ENCODE peak calls at places on chromosomes 3 and 15, in ten cellular contexts. One of them, this sample, is unnamed.

GRCh38 chr3:4850211-4850927 is 128.9 kb upstream of the BHLHE40 start:
- DNase-seq in PC-3: no peak
- DNase-seq in H9: no peak
- DNase-seq in neural progenitor cell: no peak
- DNase-seq in HCT116: no peak
- DNase-seq in HepG2: no peak
- DNase-seq in astrocyte: peak; percentile 80
- DNase-seq in colonic mucosa: no peak
- DNase-seq in endothelial cell of umbilical vein: no peak
- DNase-seq in H1: no peak
- DNase-seq in this sample: no peak

GRCh38 chr3:173429076-173429475 is 31.5 kb downstream of the NLGN1 start:
- DNase-seq in PC-3: no peak
- DNase-seq in H9: no peak
- DNase-seq in neural progenitor cell: no peak
- DNase-seq in HCT116: no peak
- DNase-seq in HepG2: no peak
- DNase-seq in astrocyte: no peak
- DNase-seq in colonic mucosa: no peak
- DNase-seq in endothelial cell of umbilical vein: no peak
- DNase-seq in H1: no peak
- DNase-seq in this sample: no peak

GRCh38 chr3:117553461-117553860 is 843.9 kb downstream of the TUSC7 start:
- DNase-seq in PC-3: peak; percentile 25
- DNase-seq in H9: no peak
- DNase-seq in neural progenitor cell: no peak
- DNase-seq in HCT116: no peak
- DNase-seq in HepG2: no peak
- DNase-seq in astrocyte: peak; percentile 59
- DNase-seq in colonic mucosa: no peak
- DNase-seq in endothelial cell of umbilical vein: peak; percentile 12
- DNase-seq in H1: no peak
- DNase-seq in this sample: peak; percentile 68

GRCh38 chr3:31550452-31551251 is 17.9 kb downstream of the STT3B start:
- DNase-seq in PC-3: peak; percentile 64
- DNase-seq in H9: no peak
- DNase-seq in neural progenitor cell: peak; percentile 36
- DNase-seq in HCT116: no peak
- DNase-seq in HepG2: peak; percentile 20
- DNase-seq in astrocyte: no peak
- DNase-seq in colonic mucosa: no peak
- DNase-seq in endothelial cell of umbilical vein: peak; percentile 60
- DNase-seq in H1: no peak
- DNase-seq in this sample: peak; percentile 40

GRCh38 chr15:67134577-67135492 is 69.4 kb downstream of the SMAD3 start:
- DNase-seq in PC-3: no peak
- DNase-seq in H9: no peak
- DNase-seq in neural progenitor cell: no peak
- DNase-seq in HCT116: no peak
- DNase-seq in HepG2: no peak
- DNase-seq in astrocyte: no peak
- DNase-seq in colonic mucosa: peak; percentile 31
- DNase-seq in endothelial cell of umbilical vein: no peak
- DNase-seq in H1: no peak
- DNase-seq in this sample: no peak

GRCh38 chr3:106097817-106098410 is 229.1 kb upstream of the CBLB start:
- DNase-seq in PC-3: no peak
- DNase-seq in H9: no peak
- DNase-seq in neural progenitor cell: no peak
- DNase-seq in HCT116: no peak
- DNase-seq in HepG2: no peak
- DNase-seq in astrocyte: peak; percentile 12
- DNase-seq in colonic mucosa: no peak
- DNase-seq in endothelial cell of umbilical vein: no peak
- DNase-seq in H1: no peak
- DNase-seq in this sample: peak; percentile 66

GRCh38 chr3:14265246-14265962 is 86.8 kb downstream of the LSM3 start:
- DNase-seq in PC-3: peak; percentile 90
- DNase-seq in H9: no peak
- DNase-seq in neural progenitor cell: no peak
- DNase-seq in HCT116: no peak
- DNase-seq in HepG2: peak; percentile 27
- DNase-seq in astrocyte: peak; percentile 77
- DNase-seq in colonic mucosa: peak; percentile 29
- DNase-seq in endothelial cell of umbilical vein: no peak
- DNase-seq in H1: no peak
- DNase-seq in this sample: peak; percentile 77

GRCh38 chr3:170419301-170420087 is 826 bp downstream of the CLDN11 start:
- DNase-seq in PC-3: no peak
- DNase-seq in H9: peak; percentile 72
- DNase-seq in neural progenitor cell: peak; percentile 76
- DNase-seq in HCT116: no peak
- DNase-seq in HepG2: no peak
- DNase-seq in astrocyte: peak; percentile 29
- DNase-seq in colonic mucosa: no peak
- DNase-seq in endothelial cell of umbilical vein: peak; percentile 49
- DNase-seq in H1: no peak
- DNase-seq in this sample: peak; percentile 46

GRCh38 chr3:14431928-14432834 is 29.8 kb downstream of the SLC6A6 start:
- DNase-seq in PC-3: peak; percentile 96
- DNase-seq in H9: peak; percentile 81
- DNase-seq in neural progenitor cell: no peak
- DNase-seq in HCT116: peak; percentile 74
- DNase-seq in HepG2: peak; percentile 82
- DNase-seq in astrocyte: peak; percentile 72
- DNase-seq in colonic mucosa: peak; percentile 90
- DNase-seq in endothelial cell of umbilical vein: peak; percentile 83
- DNase-seq in H1: no peak
- DNase-seq in this sample: peak; percentile 80

GRCh38 chr3:146050700-146051099 is 110.3 kb downstream of the PLOD2 start:
- DNase-seq in PC-3: no peak
- DNase-seq in H9: no peak
- DNase-seq in neural progenitor cell: no peak
- DNase-seq in HCT116: no peak
- DNase-seq in HepG2: no peak
- DNase-seq in astrocyte: no peak
- DNase-seq in colonic mucosa: no peak
- DNase-seq in endothelial cell of umbilical vein: no peak
- DNase-seq in H1: no peak
- DNase-seq in this sample: peak; percentile 19

GRCh38 chr3:48661501-48662139 is 1.1 kb downstream of the CELSR3 start:
- DNase-seq in PC-3: peak; percentile 40
- DNase-seq in H9: peak; percentile 87
- DNase-seq in neural progenitor cell: peak; percentile 90
- DNase-seq in HCT116: no peak
- DNase-seq in HepG2: peak; percentile 52
- DNase-seq in astrocyte: peak; percentile 11
- DNase-seq in colonic mucosa: peak; percentile 59
- DNase-seq in endothelial cell of umbilical vein: peak; percentile 43
- DNase-seq in H1: no peak
- DNase-seq in this sample: peak; percentile 43

GRCh38 chr15:28123408-28124023 is 24.4 kb upstream of the OCA2 start:
- DNase-seq in PC-3: peak; percentile 85
- DNase-seq in H9: peak; percentile 83
- DNase-seq in neural progenitor cell: peak; percentile 83
- DNase-seq in HCT116: peak; percentile 41
- DNase-seq in HepG2: peak; percentile 57
- DNase-seq in astrocyte: peak; percentile 52
- DNase-seq in colonic mucosa: peak; percentile 73
- DNase-seq in endothelial cell of umbilical vein: peak; percentile 75
- DNase-seq in H1: peak; percentile 29
- DNase-seq in this sample: peak; percentile 68

GRCh38 chr3:82000773-82001172 is 239.3 kb upstream of the GBE1 start:
- DNase-seq in PC-3: no peak
- DNase-seq in H9: peak; percentile 35
- DNase-seq in neural progenitor cell: no peak
- DNase-seq in HCT116: no peak
- DNase-seq in HepG2: no peak
- DNase-seq in astrocyte: peak; percentile 13
- DNase-seq in colonic mucosa: no peak
- DNase-seq in endothelial cell of umbilical vein: no peak
- DNase-seq in H1: no peak
- DNase-seq in this sample: no peak

GRCh38 chr3:160400048-160400630 is 689 bp downstream of the SMC4 start:
- DNase-seq in PC-3: peak; percentile 21
- DNase-seq in H9: peak; percentile 33
- DNase-seq in neural progenitor cell: peak; percentile 57
- DNase-seq in HCT116: no peak
- DNase-seq in HepG2: peak; percentile 13
- DNase-seq in astrocyte: peak; percentile 48
- DNase-seq in colonic mucosa: peak; percentile 50
- DNase-seq in endothelial cell of umbilical vein: peak; percentile 78
- DNase-seq in H1: no peak
- DNase-seq in this sample: peak; percentile 68

GRCh38 chr15:76209523-76209922 is 101.7 kb downstream of the ETFA start:
- DNase-seq in PC-3: no peak
- DNase-seq in H9: no peak
- DNase-seq in neural progenitor cell: no peak
- DNase-seq in HCT116: no peak
- DNase-seq in HepG2: no peak
- DNase-seq in astrocyte: no peak
- DNase-seq in colonic mucosa: no peak
- DNase-seq in endothelial cell of umbilical vein: no peak
- DNase-seq in H1: no peak
- DNase-seq in this sample: no peak

GRCh38 chr3:56192001-56192400 is 276.3 kb downstream of the ERC2 start:
- DNase-seq in PC-3: peak; percentile 5
- DNase-seq in H9: no peak
- DNase-seq in neural progenitor cell: no peak
- DNase-seq in HCT116: no peak
- DNase-seq in HepG2: no peak
- DNase-seq in astrocyte: no peak
- DNase-seq in colonic mucosa: no peak
- DNase-seq in endothelial cell of umbilical vein: no peak
- DNase-seq in H1: no peak
- DNase-seq in this sample: peak; percentile 4

GRCh38 chr3:51559961-51560360 is 21.4 kb downstream of the RAD54L2 start:
- DNase-seq in PC-3: no peak
- DNase-seq in H9: no peak
- DNase-seq in neural progenitor cell: no peak
- DNase-seq in HCT116: no peak
- DNase-seq in HepG2: no peak
- DNase-seq in astrocyte: no peak
- DNase-seq in colonic mucosa: no peak
- DNase-seq in endothelial cell of umbilical vein: no peak
- DNase-seq in H1: no peak
- DNase-seq in this sample: no peak

GRCh38 chr15:41001524-41001923 is 48.3 kb downstream of the CHAC1 start:
- DNase-seq in PC-3: peak; percentile 70
- DNase-seq in H9: no peak
- DNase-seq in neural progenitor cell: no peak
- DNase-seq in HCT116: no peak
- DNase-seq in HepG2: no peak
- DNase-seq in astrocyte: no peak
- DNase-seq in colonic mucosa: peak; percentile 76
- DNase-seq in endothelial cell of umbilical vein: peak; percentile 59
- DNase-seq in H1: no peak
- DNase-seq in this sample: no peak

GRCh38 chr3:8438507-8439079 is 63.0 kb upstream of the LMCD1 start:
- DNase-seq in PC-3: no peak
- DNase-seq in H9: no peak
- DNase-seq in neural progenitor cell: no peak
- DNase-seq in HCT116: no peak
- DNase-seq in HepG2: no peak
- DNase-seq in astrocyte: no peak
- DNase-seq in colonic mucosa: no peak
- DNase-seq in endothelial cell of umbilical vein: no peak
- DNase-seq in H1: no peak
- DNase-seq in this sample: no peak

DNA sequence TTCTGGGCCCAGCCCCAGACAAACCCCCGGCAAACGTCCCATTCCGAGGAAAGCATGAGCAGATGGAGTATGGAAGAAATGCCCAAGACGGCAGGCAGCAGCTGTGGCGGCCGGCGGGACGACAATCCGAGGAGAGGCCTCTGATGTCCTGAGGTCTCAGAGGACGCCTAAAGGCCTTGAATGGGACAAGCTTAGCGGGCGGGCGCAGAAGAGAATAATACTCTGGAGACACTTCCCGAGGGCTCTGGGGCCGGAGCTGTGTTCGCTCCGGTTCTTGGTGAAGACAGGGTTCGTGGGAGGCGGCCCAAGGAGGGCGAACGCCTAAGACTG is 454 bp upstream of the OGG1 start:
- DNase-seq in PC-3: no peak
- DNase-seq in H9: no peak
- DNase-seq in neural progenitor cell: no peak
- DNase-seq in HCT116: no peak
- DNase-seq in HepG2: no peak
- DNase-seq in astrocyte: no peak
- DNase-seq in colonic mucosa: no peak
- DNase-seq in endothelial cell of umbilical vein: no peak
- DNase-seq in H1: no peak
- DNase-seq in this sample: no peak
- H3K9ac ChIP-seq in PC-3: peak overlapping the region; percentile 73
- H3K9ac ChIP-seq in H9: peak overlapping the region; percentile 42
- H3K9ac ChIP-seq in neural progenitor cell: peak overlapping the region; percentile 54
- H3K9ac ChIP-seq in HCT116: peak overlapping the region; percentile 78
- H3K9ac ChIP-seq in HepG2: peak overlapping the region; percentile 77
- H3K9ac ChIP-seq in astrocyte: peak overlapping the region; percentile 79
- H3K9ac ChIP-seq in colonic mucosa: peak overlapping the region; percentile 94
- H3K9ac ChIP-seq in endothelial cell of umbilical vein: peak overlapping the region; percentile 61
- H3K9ac ChIP-seq in H1: no peak overlapping the region
- H3K9ac ChIP-seq in this sample: peak overlapping the region; percentile 62

GRCh38 chr15:83268147-83268546 is 16.3 kb downstream of the BNC1 start:
- DNase-seq in PC-3: no peak
- DNase-seq in H9: no peak
- DNase-seq in neural progenitor cell: no peak
- DNase-seq in HCT116: no peak
- DNase-seq in HepG2: no peak
- DNase-seq in astrocyte: no peak
- DNase-seq in colonic mucosa: no peak
- DNase-seq in endothelial cell of umbilical vein: no peak
- DNase-seq in H1: no peak
- DNase-seq in this sample: no peak
- TF ChIP-seq CTCF in PC-3: no peak
- TF ChIP-seq CTCF in H9: no peak
- TF ChIP-seq CTCF in neural progenitor cell: no peak
- TF ChIP-seq CTCF in HCT116: no peak
- TF ChIP-seq CTCF in HepG2: no peak
- TF ChIP-seq CTCF in astrocyte: no peak
- TF ChIP-seq CTCF in colonic mucosa: no peak
- TF ChIP-seq CTCF in endothelial cell of umbilical vein: no peak
- TF ChIP-seq CTCF in H1: no peak
- TF ChIP-seq CTCF in this sample: no peak

GRCh38 chr15:51516291-51516690 is 106.3 kb downstream of the DMXL2 start:
- DNase-seq in PC-3: no peak
- DNase-seq in H9: no peak
- DNase-seq in neural progenitor cell: no peak
- DNase-seq in HCT116: no peak
- DNase-seq in HepG2: no peak
- DNase-seq in astrocyte: no peak
- DNase-seq in colonic mucosa: no peak
- DNase-seq in endothelial cell of umbilical vein: no peak
- DNase-seq in H1: no peak
- DNase-seq in this sample: no peak
- H3K9ac ChIP-seq in PC-3: no peak overlapping the region
- H3K9ac ChIP-seq in H9: no peak overlapping the region
- H3K9ac ChIP-seq in neural progenitor cell: no peak overlapping the region
- H3K9ac ChIP-seq in HCT116: no peak overlapping the region
- H3K9ac ChIP-seq in HepG2: no peak overlapping the region
- H3K9ac ChIP-seq in astrocyte: no peak overlapping the region
- H3K9ac ChIP-seq in colonic mucosa: no peak overlapping the region
- H3K9ac ChIP-seq in endothelial cell of umbilical vein: no peak overlapping the region
- H3K9ac ChIP-seq in H1: no peak overlapping the region
- H3K9ac ChIP-seq in this sample: no peak overlapping the region

GRCh38 chr3:149900322-149900721 is 70.4 kb downstream of the PFN2 start:
- DNase-seq in PC-3: no peak
- DNase-seq in H9: no peak
- DNase-seq in neural progenitor cell: no peak
- DNase-seq in HCT116: no peak
- DNase-seq in HepG2: no peak
- DNase-seq in astrocyte: no peak
- DNase-seq in colonic mucosa: no peak
- DNase-seq in endothelial cell of umbilical vein: no peak
- DNase-seq in H1: no peak
- DNase-seq in this sample: no peak
- TF ChIP-seq CTCF in PC-3: no peak
- TF ChIP-seq CTCF in H9: no peak
- TF ChIP-seq CTCF in neural progenitor cell: no peak
- TF ChIP-seq CTCF in HCT116: no peak
- TF ChIP-seq CTCF in HepG2: no peak
- TF ChIP-seq CTCF in astrocyte: no peak
- TF ChIP-seq CTCF in colonic mucosa: no peak
- TF ChIP-seq CTCF in endothelial cell of umbilical vein: no peak
- TF ChIP-seq CTCF in H1: no peak
- TF ChIP-seq CTCF in this sample: no peak

This sample was measured in fibroblast of lung.